ENCODE peak calls at places on chromosome 16, in seven cellular contexts. Z, F, C, R, B, D and Q are unnamed samples.

GRCh38 chr16:29995330-29995910 is at the start of gene HIRIP3:
- DNase-seq in R (peak), F (peak), D (no peak), C (peak), B (peak), Z (peak), Q (peak)

GRCh38 chr16:85534536-85535351 is 78.4 kb upstream of the GSE1 start:
- DNase-seq in R (no peak), Z (no peak), D (no peak), C (no peak), F (no peak), B (peak), Q (no peak)

GRCh38 chr16:82756283-82756599 is 129.5 kb downstream of the CDH13 start:
- DNase-seq in R (no peak), D (no peak), Z (no peak), C (no peak), B (no peak), F (peak), Q (no peak)

GRCh38 chr16:85228970-85229430 is 116.7 kb upstream of the CIBAR2 start:
- DNase-seq in C (no peak), B (no peak), Z (no peak), F (no peak), D (no peak), R (no peak), Q (no peak)

GRCh38 chr16:35391328-35391727 is 1931.9 kb downstream of the TP53TG3F start:
- DNase-seq in R (peak), B (no peak), C (peak), Z (no peak), D (peak), F (peak), Q (peak)

GRCh38 chr16:23229714-23230113 is 47.2 kb downstream of the SCNN1G start:
- DNase-seq in D (no peak), C (no peak), F (no peak), B (peak), Z (peak), R (no peak), Q (no peak)

GRCh38 chr16:62954144-62955032 is 918.1 kb upstream of the CDH8 start:
- DNase-seq in Z (no peak), B (no peak), R (no peak), D (no peak), F (no peak), C (no peak), Q (no peak)

GRCh38 chr16:11708421-11708820 is 34.2 kb downstream of the TXNDC11 start:
- DNase-seq in B (no peak), Z (no peak), C (no peak), F (peak), D (no peak), R (no peak), Q (no peak)

GRCh38 chr16:86298166-86299131 is 211.9 kb upstream of the FOXF1 start:
- DNase-seq in B (no peak), C (no peak), Z (no peak), D (no peak), R (no peak), F (peak), Q (peak)

GRCh38 chr16:14472357-14472756 is 157.7 kb downstream of the PARN start:
- DNase-seq in Z (no peak), F (no peak), C (no peak), R (no peak), D (no peak), B (no peak), Q (no peak)

GRCh38 chr16:88669986-88670385 is 7.1 kb upstream of the MVD start:
- DNase-seq in C (no peak), Z (no peak), B (no peak), F (no peak), R (no peak), D (no peak), Q (no peak)

GRCh38 chr16:88673685-88674398 is 11.0 kb upstream of the MVD start:
- DNase-seq in Z (no peak), D (no peak), C (no peak), B (no peak), R (peak), F (no peak), Q (no peak)

GRCh38 chr16:88676502-88677242 is 9.6 kb downstream of the SNAI3 start:
- DNase-seq in C (no peak), D (no peak), F (no peak), R (no peak), B (no peak), Z (no peak), Q (no peak)

GRCh38 chr16:88671806-88672205 is 8.9 kb upstream of the MVD start:
- DNase-seq in F (no peak), D (no peak), B (no peak), Z (no peak), C (no peak), R (no peak), Q (no peak)

GRCh38 chr16:88672776-88673175 is 9.9 kb upstream of the MVD start:
- DNase-seq in B (peak), C (no peak), Z (no peak), D (no peak), F (no peak), R (no peak), Q (peak)
- TF ChIP-seq CTCF in B (no peak), C (peak), Z (no peak), D (peak), F (peak), R (no peak), Q (peak)

DNA sequence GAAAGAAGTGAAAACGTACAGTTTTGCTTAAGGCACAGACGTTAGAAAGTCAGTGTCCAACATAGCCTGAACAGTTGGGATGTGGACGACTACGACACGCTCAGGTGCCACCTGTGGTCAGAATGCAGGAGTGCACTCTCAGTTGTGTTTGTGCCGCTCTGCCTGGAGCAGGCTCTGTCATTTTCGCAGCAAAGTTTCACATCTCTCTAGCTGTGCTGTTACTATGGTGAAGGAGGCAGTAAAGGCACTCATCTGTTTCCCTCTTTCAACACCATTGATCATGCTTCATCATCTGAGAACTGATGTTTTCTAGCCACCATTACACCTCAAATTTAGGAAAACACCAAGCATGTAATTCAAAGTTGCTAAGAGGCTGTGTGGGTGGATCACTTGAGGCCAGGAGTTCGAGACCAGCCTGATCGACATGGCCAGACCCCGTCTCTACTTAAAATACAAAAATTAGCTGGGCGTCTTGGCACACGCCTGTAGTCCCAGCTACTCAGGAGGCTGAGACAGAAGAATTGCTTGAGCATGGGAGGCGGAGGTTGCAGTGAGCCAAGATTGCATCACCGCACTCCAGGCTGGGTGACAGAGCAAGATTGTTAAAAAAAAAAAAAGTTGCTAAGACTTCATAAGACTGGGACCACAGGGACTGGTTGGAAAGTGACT is 44.9 kb upstream of the DNAJA2 start:
- DNase-seq in D (no peak), Z (peak), R (peak), F (peak), B (peak), C (peak), Q (peak)
- TF ChIP-seq CTCF in D (peak), Z (peak), R (peak), F (peak), B (peak), C (peak), Q (peak)

DNA sequence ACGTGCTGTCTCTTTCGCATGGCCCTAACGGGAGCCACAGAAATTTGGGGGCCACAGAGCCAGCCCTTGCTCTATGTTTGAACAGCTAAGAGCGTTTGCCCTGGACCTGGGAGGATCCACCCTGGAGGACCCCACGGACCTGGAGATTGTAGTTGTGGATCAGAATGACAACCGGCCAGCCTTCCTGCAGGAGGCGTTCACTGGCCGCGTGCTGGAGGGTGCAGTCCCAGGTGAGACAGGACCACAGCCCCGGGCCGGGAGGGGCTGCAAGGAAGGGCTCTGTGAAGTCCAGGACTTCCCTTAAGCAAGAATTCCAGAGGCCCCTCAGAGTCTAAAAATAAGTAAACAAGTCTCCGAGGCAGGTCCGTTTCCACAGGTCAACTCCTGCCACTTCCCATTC is 11.9 kb downstream of the CDH15 start:
- DNase-seq in B (no peak), R (no peak), F (no peak), C (no peak), D (no peak), Z (peak), Q (no peak)
- TF ChIP-seq CTCF in B (no peak), R (no peak), F (no peak), C (no peak), D (no peak), Z (no peak), Q (no peak)

DNA sequence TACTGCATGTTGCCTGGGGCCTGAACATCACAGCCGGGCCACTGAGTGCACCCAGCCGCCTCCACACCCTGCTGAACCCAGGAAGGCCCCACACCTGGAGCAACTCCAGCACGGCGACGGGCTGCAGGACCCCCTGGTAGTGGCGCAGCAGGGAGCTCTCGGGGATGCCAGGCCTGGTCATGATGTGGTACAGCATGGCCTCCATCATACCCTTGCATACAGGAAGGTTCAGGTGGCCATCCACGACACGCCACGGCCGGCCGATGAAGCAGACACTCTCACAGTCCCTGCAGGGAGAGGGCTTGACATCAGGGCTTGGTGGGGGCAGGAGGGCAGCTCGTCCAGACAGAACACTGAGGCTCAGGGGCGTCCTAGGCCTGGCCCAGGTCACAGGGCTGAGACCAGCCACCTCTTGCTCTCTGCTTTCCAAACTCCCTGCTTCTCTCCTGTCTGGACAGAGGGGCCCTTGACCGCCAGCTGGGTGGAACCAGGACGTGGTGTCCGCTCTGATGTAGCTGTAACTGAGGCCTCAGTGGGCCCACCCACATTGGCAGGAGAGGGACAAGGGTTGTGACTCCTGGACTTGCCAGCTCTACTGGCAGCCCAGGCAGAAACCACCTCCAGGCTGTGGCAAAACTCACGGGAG is 60.3 kb downstream of the IL21R start:
- DNase-seq in D (no peak), F (no peak), B (no peak), C (no peak), R (no peak), Z (no peak), Q (no peak)
- TF ChIP-seq CTCF in D (no peak), F (no peak), B (no peak), C (no peak), R (no peak), Z (no peak), Q (no peak)

GRCh38 chr16:53829186-53829747 is 125.3 kb downstream of the FTO start:
- DNase-seq in R (no peak), Z (no peak), B (no peak), D (no peak), F (peak), C (no peak), Q (no peak)

GRCh38 chr16:53822936-53823529 is 119.1 kb downstream of the FTO start:
- DNase-seq in R (peak), Z (no peak), D (no peak), B (no peak), C (no peak), F (no peak), Q (no peak)

GRCh38 chr16:53821957-53822625 is 118.1 kb downstream of the FTO start:
- DNase-seq in B (no peak), F (peak), Z (no peak), C (no peak), R (no peak), D (no peak), Q (no peak)

GRCh38 chr16:53827741-53828140 is 123.8 kb downstream of the FTO start:
- DNase-seq in B (no peak), C (no peak), R (no peak), Z (no peak), D (no peak), F (no peak), Q (no peak)

GRCh38 chr16:53826658-53827057 is 122.7 kb downstream of the FTO start:
- DNase-seq in F (no peak), D (no peak), R (no peak), B (no peak), Z (no peak), C (no peak), Q (no peak)
- TF ChIP-seq CTCF in F (no peak), D (no peak), R (no peak), B (no peak), Z (no peak), C (no peak), Q (no peak)

GRCh38 chr16:49638696-49639629 is 216.9 kb downstream of the ZNF423 start:
- DNase-seq in C (no peak), Z (no peak), D (no peak), F (peak), B (no peak), R (no peak), Q (peak)
- TF ChIP-seq CTCF in C (no peak), Z (no peak), D (no peak), F (no peak), B (no peak), R (no peak), Q (no peak)

GRCh38 chr16:88406096-88407041 is 23.6 kb downstream of the ZNF469 start:
- DNase-seq in Z (no peak), C (no peak), D (no peak), R (no peak), F (no peak), B (no peak), Q (no peak)
- TF ChIP-seq CTCF in Z (no peak), C (no peak), D (no peak), R (no peak), F (peak), B (no peak), Q (peak)

GRCh38 chr16:88857728-88858339 is 907 bp downstream of the TRAPPC2L start:
- DNase-seq in F (peak), R (peak), C (peak), B (peak), Z (peak), D (peak), Q (peak)
- TF ChIP-seq CTCF in F (peak), R (peak), C (peak), B (peak), Z (peak), D (peak), Q (peak)

GRCh38 chr16:9226924-9227323 is 135.5 kb downstream of the HAPSTR1 start:
- DNase-seq in B (no peak), F (no peak), C (no peak), R (no peak), Z (no peak), D (no peak), Q (no peak)

GRCh38 chr16:9219811-9220210 is 128.4 kb downstream of the HAPSTR1 start:
- DNase-seq in R (no peak), F (no peak), D (no peak), B (no peak), Z (no peak), C (no peak), Q (no peak)

DNA sequence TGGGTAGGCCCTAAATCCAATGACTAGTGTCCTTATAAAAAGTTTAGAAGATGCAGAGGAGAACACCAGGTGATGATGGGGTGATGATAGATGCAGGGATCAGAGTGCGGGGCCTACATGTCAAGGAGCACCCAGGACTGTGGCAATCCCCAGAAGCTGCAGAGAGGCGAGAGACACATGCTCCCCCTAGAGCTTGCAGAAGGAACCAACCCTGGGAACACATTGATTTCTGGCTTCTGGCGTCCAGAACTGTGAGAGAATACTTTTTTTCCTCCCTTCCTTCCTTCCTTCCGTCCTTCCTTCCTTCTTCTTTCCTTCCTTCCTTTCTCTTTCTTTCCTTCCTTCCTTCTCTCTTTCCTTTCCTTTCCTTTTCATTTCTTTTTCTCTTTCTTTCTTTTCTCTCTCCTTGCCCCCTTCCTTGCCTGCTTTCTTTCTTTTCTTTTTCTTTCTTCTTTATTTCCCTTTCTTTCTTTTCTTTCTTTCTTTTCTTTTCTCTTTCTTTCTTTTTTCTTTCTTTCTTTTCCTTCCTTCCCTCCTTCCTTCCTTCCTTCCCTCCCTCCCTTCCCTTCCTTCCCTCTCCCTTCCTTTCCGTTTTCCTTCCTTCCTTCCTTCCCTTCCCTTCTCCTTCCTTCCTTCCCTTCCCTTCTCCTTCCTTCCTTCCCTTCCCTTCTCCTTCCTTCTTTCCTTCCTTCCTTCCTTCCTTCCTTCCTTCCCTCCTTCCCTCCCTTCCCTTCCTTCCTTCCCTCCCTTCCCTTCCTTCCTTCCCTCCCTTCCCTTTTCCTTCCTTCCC is 134.3 kb downstream of the HAPSTR1 start:
- DNase-seq in B (no peak), C (no peak), Z (no peak), R (peak), F (no peak), D (no peak), Q (no peak)
- TF ChIP-seq CTCF in B (no peak), C (no peak), Z (peak), R (peak), F (peak), D (peak), Q (peak)